ENCODE peak calls at places on chromosomes 4 and X, in five cellular contexts. D is transverse colon, G is osteocyte, M is HL-60, Z is AG09309. I is an unnamed sample.

GRCh38 chr4:102143433-102143832 is 201.8 kb downstream of the SLC39A8 start:
- DNase-seq in Z (no peak), D (no peak), G (no peak), M (no peak), I (no peak)

GRCh38 chrX:154412468-154412867 is 1.1 kb downstream of the TAFAZZIN start:
- DNase-seq in M (peak), D (peak), G (no peak), Z (no peak), I (no peak)

GRCh38 chrX:41722220-41722619 is 1.8 kb upstream of the GPR82 start:
- DNase-seq in M (no peak), D (no peak), Z (no peak), G (no peak), I (no peak)

GRCh38 chr4:113294910-113295309 is 245.5 kb downstream of the ANK2 start:
- DNase-seq in G (no peak), M (no peak), Z (no peak), D (no peak), I (no peak)

GRCh38 chr4:183636488-183636887 is 22.5 kb downstream of the RWDD4 start:
- DNase-seq in M (no peak), Z (no peak), G (no peak), D (peak), I (peak)

GRCh38 chr4:829761-830655 is 4.1 kb upstream of the CPLX1 start:
- DNase-seq in Z (no peak), G (peak), D (no peak), M (no peak), I (no peak)

GRCh38 chrX:43225626-43226328 is 430.3 kb upstream of the MAOA start:
- DNase-seq in G (no peak), Z (no peak), D (no peak), M (no peak), I (no peak)

GRCh38 chr4:17512973-17513665 is 1.2 kb upstream of the QDPR start:
- DNase-seq in G (no peak), Z (no peak), D (no peak), M (no peak), I (no peak)

GRCh38 chrX:118566359-118566758 is 70.7 kb downstream of the DOCK11 start:
- DNase-seq in D (no peak), Z (peak), G (no peak), M (no peak), I (no peak)

GRCh38 chr4:118683513-118683912 is 1.7 kb upstream of the METTL14 start:
- DNase-seq in M (peak), D (no peak), G (no peak), Z (no peak), I (no peak)

GRCh38 chr4:118684873-118685811 is at the start of gene METTL14:
- DNase-seq in M (peak), D (peak), Z (peak), G (peak), I (peak)

GRCh38 chr4:118680808-118681207 is 4.4 kb upstream of the METTL14 start:
- DNase-seq in G (no peak), M (no peak), D (no peak), Z (no peak), I (no peak)

GRCh38 chr4:118682928-118683327 is 2.3 kb upstream of the METTL14 start:
- DNase-seq in G (no peak), Z (peak), D (no peak), M (peak), I (peak)
- TF ChIP-seq CTCF in G (peak), Z (peak), D (peak), M (peak), I (peak)

DNA sequence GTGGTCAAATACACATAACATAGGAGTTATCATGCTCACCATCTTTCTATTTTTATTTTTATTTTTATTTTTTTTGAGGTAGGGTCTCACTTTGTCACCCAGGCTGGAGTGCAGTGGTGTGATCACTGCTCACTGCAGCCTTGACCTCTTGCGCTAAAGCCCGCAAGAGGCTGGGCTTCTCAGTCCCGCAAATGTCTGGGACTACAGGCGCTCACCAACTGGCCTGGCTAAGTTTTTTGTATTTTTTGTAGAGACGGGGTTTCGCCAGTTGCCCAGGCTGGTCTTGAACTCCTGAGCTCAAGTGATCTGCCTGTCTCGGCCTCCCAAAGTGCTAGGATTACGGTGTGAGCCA is 295 bp upstream of the TLR10 start:
- DNase-seq in G (no peak), M (no peak), Z (no peak), D (no peak), I (no peak)
- TF ChIP-seq CTCF in G (no peak), M (no peak), Z (no peak), D (no peak), I (peak)

GRCh38 chr4:166501941-166502382 is 628.9 kb downstream of the TLL1 start:
- DNase-seq in Z (no peak), M (no peak), G (no peak), D (no peak), I (no peak)
- TF ChIP-seq CTCF in Z (peak), M (no peak), G (peak), D (no peak), I (no peak)

GRCh38 chrX:30593435-30594200 is 16.1 kb upstream of the TASL start:
- DNase-seq in D (peak), G (no peak), Z (no peak), M (peak), I (peak)
- TF ChIP-seq CTCF in D (no peak), G (no peak), Z (no peak), M (no peak), I (peak)

DNA sequence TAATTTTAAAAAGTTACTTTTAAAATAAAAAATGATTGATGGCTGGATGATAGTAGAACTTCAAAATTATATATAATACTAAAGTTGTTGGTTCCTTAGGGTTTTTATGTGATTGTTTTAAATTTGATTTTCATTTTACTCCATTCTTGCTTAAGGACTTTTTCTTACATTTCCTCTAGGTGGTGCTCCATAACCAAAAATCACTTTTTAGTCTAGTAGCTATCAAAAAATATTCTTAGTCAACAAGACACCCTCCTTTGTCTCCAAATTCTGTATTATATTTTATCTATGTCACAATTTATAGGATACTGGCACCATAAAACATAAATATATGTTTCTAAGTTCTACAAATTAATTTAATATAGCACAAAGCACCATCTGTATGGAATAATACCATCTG is 67.2 kb upstream of the BRWD3 start:
- DNase-seq in Z (peak), G (no peak), M (no peak), D (no peak), I (no peak)
- TF ChIP-seq CTCF in Z (peak), G (peak), M (no peak), D (peak), I (no peak)

GRCh38 chrX:37787353-37787869 is 7.6 kb downstream of the CYBB start:
- DNase-seq in G (no peak), Z (no peak), D (no peak), M (peak), I (no peak)
- TF ChIP-seq CTCF in G (no peak), Z (no peak), D (no peak), M (no peak), I (no peak)